ENCODE peak calls at places on chromosomes 11 and 22, in nine cellular contexts. M, X, G, Q, T, J, C, R and H are unnamed samples.

GRCh38 chr11:64146036-64146943 is 19.6 kb downstream of the MACROD1 start:
- DNase-seq in J (peak; percentile 64), C (peak; percentile 37), M (peak; percentile 37), Q (no peak), R (no peak), T (no peak), G (peak; percentile 78), X (peak; percentile 75), H (no peak)

GRCh38 chr11:101436511-101437142 is 147.2 kb downstream of the TRPC6 start:
- DNase-seq in G (no peak), R (peak; percentile 12), J (peak; percentile 77), Q (peak; percentile 47), X (peak; percentile 49), C (peak; percentile 49), M (peak; percentile 51), T (no peak), H (no peak)

GRCh38 chr11:86099727-86100320 is 30.9 kb upstream of the PICALM start:
- DNase-seq in Q (no peak), R (peak; percentile 34), G (no peak), X (peak; percentile 64), T (no peak), J (peak; percentile 82), M (no peak), C (peak; percentile 71), H (no peak)

GRCh38 chr11:68329496-68329895 is 17.1 kb downstream of the LRP5 start:
- DNase-seq in T (no peak), M (no peak), X (no peak), G (no peak), C (no peak), J (no peak), Q (no peak), R (no peak), H (no peak)

GRCh38 chr11:5362017-5362625 is 10.8 kb downstream of the OR51B6 start:
- DNase-seq in T (no peak), X (no peak), R (peak; percentile 59), G (no peak), J (no peak), Q (no peak), M (peak; percentile 9), C (peak; percentile 71), H (no peak)

GRCh38 chr22:49965291-49966040 is 4.9 kb downstream of the PIM3 start:
- DNase-seq in J (no peak), Q (peak; percentile 20), M (no peak), G (peak; percentile 52), X (peak; percentile 45), R (no peak), C (no peak), T (peak; percentile 26), H (peak; percentile 79)

GRCh38 chr11:45096636-45097035 is 49.8 kb upstream of the PRDM11 start:
- DNase-seq in J (no peak), X (no peak), C (no peak), G (no peak), T (peak; percentile 62), M (peak; percentile 31), Q (no peak), R (no peak), H (no peak)

GRCh38 chr11:122340607-122341006 is 224.6 kb upstream of the BLID start:
- DNase-seq in R (no peak), C (no peak), Q (no peak), J (no peak), X (no peak), T (no peak), G (no peak), M (no peak), H (no peak)

GRCh38 chr11:107849791-107850190 is 8.8 kb downstream of the SLC35F2 start:
- DNase-seq in R (no peak), T (no peak), M (no peak), J (peak; percentile 35), X (no peak), C (no peak), Q (no peak), G (no peak), H (no peak)

GRCh38 chr11:93480756-93481155 is 62.4 kb downstream of the SMCO4 start:
- DNase-seq in C (no peak), T (no peak), X (no peak), R (no peak), J (peak; percentile 68), G (no peak), Q (no peak), M (no peak), H (no peak)

GRCh38 chr11:37322333-37323194 is 724.5 kb upstream of the RAG2 start:
- DNase-seq in R (no peak), T (no peak), Q (no peak), X (no peak), J (peak; percentile 31), C (no peak), M (no peak), G (no peak), H (no peak)

GRCh38 chr22:50702261-50702671 is 29.6 kb downstream of the SHANK3 start:
- DNase-seq in G (peak; percentile 30), Q (no peak), J (no peak), M (no peak), T (peak; percentile 17), R (no peak), C (no peak), X (no peak), H (no peak)

GRCh38 chr11:70843906-70844305 is 408.5 kb downstream of the SHANK2 start:
- DNase-seq in J (no peak), T (no peak), R (no peak), Q (no peak), M (no peak), G (no peak), X (no peak), C (no peak), H (no peak)
- TF ChIP-seq CTCF in J (no peak), T (no peak), R (no peak), Q (no peak), M (no peak), G (no peak), X (no peak), C (no peak), H (no peak)

DNA sequence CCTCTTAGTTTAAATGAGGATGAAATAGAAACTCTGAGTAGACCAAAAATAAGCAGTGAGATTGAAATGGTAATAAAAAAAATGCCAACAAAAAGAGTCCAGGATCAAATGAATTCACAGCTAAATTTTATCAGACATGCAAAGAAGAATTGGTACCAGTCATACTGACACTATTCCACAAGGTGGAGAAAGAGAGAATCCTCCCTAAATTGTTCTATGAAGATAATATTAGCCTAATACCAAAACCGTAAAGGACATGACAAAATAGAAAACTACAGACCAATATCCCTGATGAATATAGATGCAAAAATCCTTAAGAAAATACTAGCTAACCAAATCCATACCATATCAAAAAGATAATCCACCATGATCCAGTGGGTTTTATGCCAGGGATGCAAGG is 169.8 kb upstream of the CHORDC1 start:
- DNase-seq in R (no peak), Q (no peak), T (no peak), G (no peak), X (no peak), J (peak; percentile 20), C (no peak), M (no peak), H (no peak)
- TF ChIP-seq CTCF in R (no peak), Q (no peak), T (no peak), G (no peak), X (no peak), J (peak; percentile 41), C (no peak), M (no peak), H (no peak)

GRCh38 chr22:26169312-26170111 is at the start of gene SEZ6L:
- DNase-seq in J (no peak), C (no peak), X (no peak), G (peak; percentile 43), M (no peak), T (peak; percentile 36), Q (no peak), R (no peak), H (no peak)

GRCh38 chr22:26172389-26172990 is 3.2 kb downstream of the SEZ6L start:
- DNase-seq in G (no peak), T (peak; percentile 39), M (peak; percentile 23), C (peak; percentile 4), R (no peak), X (peak; percentile 52), Q (no peak), J (peak; percentile 29), H (no peak)

GRCh38 chr22:26168934-26169311 is 339 bp upstream of the SEZ6L start:
- DNase-seq in R (no peak), X (no peak), J (no peak), G (no peak), Q (no peak), T (peak; percentile 32), M (no peak), C (no peak), H (no peak)

GRCh38 chr22:26170112-26170492 is 840 bp downstream of the SEZ6L start:
- DNase-seq in X (no peak), Q (no peak), M (no peak), R (no peak), G (no peak), J (no peak), C (no peak), T (no peak), H (no peak)

DNA sequence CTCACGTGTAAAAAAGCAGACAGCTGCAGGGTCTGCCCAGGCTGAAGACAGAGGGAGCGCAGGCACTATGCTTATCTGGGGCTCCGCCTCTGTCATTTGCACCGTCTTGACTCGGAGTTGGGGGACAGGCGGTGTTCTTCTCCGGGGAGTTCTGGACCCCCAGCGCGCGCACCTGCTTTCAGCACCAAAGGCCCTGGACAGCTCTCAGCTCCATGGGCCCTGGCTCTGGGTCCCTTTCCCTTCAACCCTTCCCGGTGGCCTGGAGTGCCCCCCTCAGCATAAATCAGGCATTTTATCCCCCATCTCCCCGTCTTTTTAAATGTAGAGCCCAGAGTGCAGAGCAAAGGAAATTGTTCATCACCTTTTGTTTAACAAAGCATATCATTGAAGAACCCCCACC is 1.5 kb downstream of the SEZ6L start:
- DNase-seq in M (no peak), X (no peak), G (no peak), R (no peak), J (no peak), Q (no peak), T (peak; percentile 51), C (no peak), H (no peak)
- TF ChIP-seq CTCF in M (no peak), X (no peak), G (no peak), R (no peak), J (no peak), Q (no peak), T (peak; percentile 11), C (no peak), H (no peak)

DNA sequence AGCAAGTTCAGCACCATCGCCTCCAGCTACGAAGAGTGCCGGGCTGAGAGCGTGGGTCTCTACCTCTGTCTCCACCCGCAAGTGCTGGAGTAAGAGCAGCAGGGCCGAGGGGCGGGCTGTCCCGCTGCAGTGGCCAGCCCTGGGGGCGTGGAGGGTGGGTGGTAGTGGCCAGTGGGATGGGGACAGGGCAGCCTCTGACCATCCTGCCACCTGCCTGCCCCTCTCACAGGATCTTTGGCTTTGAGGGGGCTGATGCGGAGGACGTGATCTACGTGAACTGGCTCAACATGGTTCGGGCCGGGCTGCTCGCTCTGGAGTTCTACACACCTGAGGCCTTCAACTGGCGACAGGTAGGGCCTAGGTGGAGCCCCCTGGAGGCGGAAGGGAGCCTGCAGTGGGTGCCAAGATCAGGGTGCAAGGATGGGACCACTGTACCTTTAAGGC is 15.0 kb upstream of the BBS1 start:
- DNase-seq in T (no peak), J (peak; percentile 21), R (no peak), X (no peak), Q (no peak), C (no peak), M (no peak), G (no peak), H (peak; percentile 75)
- TF ChIP-seq CTCF in T (no peak), J (peak; percentile 61), R (no peak), X (no peak), Q (no peak), C (no peak), M (peak; percentile 32), G (no peak), H (no peak)